ENCODE peak calls at places on chromosomes 2 and 18, in seven cellular contexts. D is fibroblast of lung, B is pancreas, V is thoracic aorta, O is PC-3, L is uterus, R is tibial artery. X is an unnamed sample. For H3K4me1 and H3K9me3, the result is how much of the 10 kb centered on the place peaks cover.

GRCh38 chr18:136433-136832 is 21.9 kb upstream of the USP14 start:
- DNase-seq in D (no peak), B (no peak), V (no peak), O (no peak), L (no peak), R (no peak), X (peak)

GRCh38 chr2:215409331-215410127 is 26.3 kb downstream of the FN1 start:
- DNase-seq in D (no peak), B (no peak), V (no peak), O (peak), L (no peak), R (no peak), X (no peak)

GRCh38 chr2:8522682-8523081 is 159.2 kb upstream of the ID2 start:
- DNase-seq in D (no peak), B (no peak), V (no peak), O (no peak), L (no peak), R (no peak), X (no peak)

GRCh38 chr2:9690252-9690651 is 59.5 kb upstream of the YWHAQ start:
- DNase-seq in D (peak), B (no peak), V (no peak), O (no peak), L (peak), R (no peak), X (no peak)

GRCh38 chr18:56386856-56387255 is 251.5 kb downstream of the TXNL1 start:
- DNase-seq in D (no peak), B (no peak), V (no peak), O (no peak), L (no peak), R (no peak), X (no peak)

GRCh38 chr2:230000118-230000841 is 68.4 kb downstream of the SLC16A14 start:
- DNase-seq in D (no peak), B (no peak), V (no peak), O (no peak), L (no peak), R (no peak), X (no peak)

GRCh38 chr18:303578-303977 is 35.7 kb upstream of the THOC1 start:
- DNase-seq in D (no peak), B (no peak), V (no peak), O (no peak), L (no peak), R (no peak), X (no peak)

GRCh38 chr2:12637754-12638153 is 79.0 kb upstream of the TRIB2 start:
- DNase-seq in D (peak), B (no peak), V (no peak), O (peak), L (no peak), R (no peak), X (no peak)

GRCh38 chr2:39730685-39731302 is 48.3 kb downstream of the THUMPD2 start:
- DNase-seq in D (peak), B (no peak), V (no peak), O (peak), L (no peak), R (no peak), X (no peak)

GRCh38 chr2:240528406-240529040 is 29.3 kb downstream of the ANKMY1 start:
- DNase-seq in D (no peak), B (no peak), V (no peak), O (no peak), L (no peak), R (no peak), X (no peak)

GRCh38 chr2:108579631-108580030 is 45.4 kb downstream of the LIMS1 start:
- DNase-seq in D (no peak), B (no peak), V (no peak), O (no peak), L (no peak), R (no peak), X (no peak)

GRCh38 chr2:170017848-170018492 is 160.0 kb upstream of the MYO3B start:
- DNase-seq in D (peak), B (no peak), V (no peak), O (no peak), L (peak), R (no peak), X (no peak)

GRCh38 chr18:34352385-34353163 is 127.9 kb upstream of the NOL4 start:
- DNase-seq in D (peak), B (no peak), V (no peak), O (peak), L (no peak), R (no peak), X (no peak)

GRCh38 chr2:176133366-176133765 is 3.9 kb downstream of the HOXD8 start:
- DNase-seq in D (no peak), B (no peak), V (no peak), O (no peak), L (peak), R (no peak), X (no peak)

GRCh38 chr18:36176177-36176584 is 11.1 kb upstream of the MOCOS start:
- DNase-seq in D (no peak), B (no peak), V (no peak), O (no peak), L (no peak), R (no peak), X (no peak)

GRCh38 chr2:215724171-215724570 is 288.3 kb upstream of the FN1 start:
- DNase-seq in D (no peak), B (no peak), V (no peak), O (no peak), L (no peak), R (no peak), X (no peak)

GRCh38 chr18:36143391-36143790 is 13.7 kb downstream of the ELP2 start:
- DNase-seq in D (no peak), B (no peak), V (no peak), O (no peak), L (no peak), R (no peak), X (no peak)

GRCh38 chr18:32760391-32760790 is 12.4 kb downstream of the KLHL14 start:
- DNase-seq in D (no peak), B (no peak), V (no peak), O (no peak), L (no peak), R (no peak), X (no peak)

GRCh38 chr2:238235856-238236255 is 4.0 kb downstream of the HES6 start:
- DNase-seq in D (no peak), B (no peak), V (no peak), O (no peak), L (no peak), R (no peak), X (no peak)

GRCh38 chr2:216619411-216620393 is 13.5 kb upstream of the IGFBP2 start:
- DNase-seq in D (peak), B (no peak), V (no peak), O (no peak), L (no peak), R (no peak), X (no peak)

GRCh38 chr2:217827430-217828201 is 175.2 kb downstream of the TNS1 start:
- DNase-seq in D (peak), B (no peak), V (no peak), O (no peak), L (no peak), R (no peak), X (no peak)

GRCh38 chr2:33142874-33143273 is 196.1 kb downstream of the LTBP1 start:
- DNase-seq in D (no peak), B (no peak), V (no peak), O (no peak), L (no peak), R (peak), X (no peak)

GRCh38 chr2:170582747-170583463 is 132.2 kb upstream of the SP5 start:
- DNase-seq in D (no peak), B (no peak), V (no peak), O (no peak), L (no peak), R (no peak), X (no peak)

GRCh38 chr18:44238449-44238848 is 442.2 kb upstream of the SETBP1 start:
- DNase-seq in D (no peak), B (no peak), V (no peak), O (no peak), L (no peak), R (no peak), X (no peak)

GRCh38 chr2:106068415-106068814 is 125.7 kb downstream of the UXS1 start:
- DNase-seq in D (peak), B (no peak), V (no peak), O (no peak), L (no peak), R (no peak), X (no peak)

GRCh38 chr18:62531931-62532330 is 9.1 kb downstream of the ZCCHC2 start:
- DNase-seq in D (no peak), B (no peak), V (no peak), O (no peak), L (no peak), R (no peak), X (no peak)

GRCh38 chr2:231709636-231709980 is 1.3 kb downstream of the PTMA start:
- DNase-seq in D (no peak), B (peak), V (no peak), O (no peak), L (peak), R (peak), X (no peak)

GRCh38 chr2:231708050-231708772 is at the start of gene PTMA:
- DNase-seq in D (peak), B (peak), V (peak), O (peak), L (peak), R (peak), X (peak)

GRCh38 chr2:231708773-231709635 is 679 bp downstream of the PTMA start:
- DNase-seq in D (peak), B (peak), V (no peak), O (peak), L (peak), R (peak), X (peak)

GRCh38 chr2:231706731-231707624 is 1.3 kb upstream of the PTMA start:
- DNase-seq in D (peak), B (peak), V (peak), O (peak), L (peak), R (peak), X (peak)

DNA sequence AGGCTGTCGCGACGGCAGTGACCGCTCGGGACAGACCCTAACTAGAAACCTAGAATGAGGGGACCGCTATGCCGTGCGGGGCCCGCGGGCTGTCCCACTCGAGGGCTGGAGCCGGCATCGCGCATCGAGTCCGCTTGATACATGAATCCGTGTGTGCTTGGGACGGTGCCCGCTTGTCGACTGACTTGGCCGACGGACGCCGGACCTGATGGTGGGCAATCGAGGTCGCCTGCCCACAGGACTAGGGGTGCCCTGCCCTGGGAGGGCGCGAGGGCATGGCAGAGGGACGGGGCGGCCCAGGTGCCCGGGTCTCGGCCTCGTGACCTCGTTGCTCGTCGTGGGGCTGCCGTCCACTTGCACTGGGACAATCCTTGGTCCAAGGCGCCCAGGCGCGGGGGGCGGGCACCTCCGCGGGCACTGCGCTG is 688 bp upstream of the PTMA start:
- DNase-seq in D (peak), B (no peak), V (no peak), O (no peak), L (no peak), R (no peak), X (peak)
- H3K4me1 ChIP-seq in D (under half), B (under half), V (under half), O (under half), L (under half), R (under half), X (under half)

DNA sequence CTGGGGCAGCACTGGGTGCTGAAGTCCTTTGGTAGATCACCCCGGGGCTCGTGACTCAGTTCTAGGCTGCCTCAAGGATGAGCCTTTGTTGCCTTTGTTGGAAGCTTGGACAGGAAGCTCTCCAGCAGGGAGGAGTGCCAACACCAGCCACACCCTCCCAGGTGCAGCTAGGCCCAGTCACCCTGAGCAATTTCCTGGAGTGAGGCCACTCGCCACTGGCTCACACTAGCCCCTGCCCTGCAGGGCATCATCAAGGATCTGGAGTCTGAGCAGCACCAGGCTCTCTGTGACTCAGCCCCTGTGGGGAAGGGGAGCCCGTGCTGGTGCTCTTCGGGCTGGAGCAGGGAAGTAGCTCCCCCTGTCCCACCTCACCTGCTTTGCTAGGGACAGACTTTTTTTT is 6.7 kb upstream of the SDC1 start:
- DNase-seq in D (no peak), B (no peak), V (no peak), O (peak), L (no peak), R (peak), X (no peak)
- H3K27ac ChIP-seq in D (no peak), B (no peak), V (no peak), O (peak), L (no peak), R (no peak), X (no peak)

DNA sequence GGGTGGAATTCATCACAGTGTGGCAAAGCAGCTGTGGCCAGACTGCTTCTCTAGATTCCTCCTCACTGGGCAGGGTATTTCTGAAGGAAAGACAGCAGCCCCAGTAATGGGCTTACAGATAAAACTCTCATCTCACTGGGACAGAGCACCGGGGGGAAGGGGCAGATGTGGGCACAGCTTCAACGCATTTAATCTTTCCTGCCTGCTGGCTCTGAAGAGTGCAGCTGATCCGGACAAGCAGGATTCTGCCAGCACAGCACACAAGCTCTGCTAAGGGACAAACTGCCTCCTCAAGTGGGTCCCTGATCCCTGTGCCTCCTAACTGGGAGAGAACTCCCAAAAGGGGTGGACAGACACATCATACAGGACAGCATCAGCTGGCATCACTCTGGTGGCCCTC is 779.9 kb upstream of the CNTNAP5 start:
- DNase-seq in D (no peak), B (no peak), V (no peak), O (no peak), L (no peak), R (no peak), X (no peak)
- H3K9me3 ChIP-seq in D (under half), B (under half), V (under half), O (under half), L (under half), R (under half), X (under half)

DNA sequence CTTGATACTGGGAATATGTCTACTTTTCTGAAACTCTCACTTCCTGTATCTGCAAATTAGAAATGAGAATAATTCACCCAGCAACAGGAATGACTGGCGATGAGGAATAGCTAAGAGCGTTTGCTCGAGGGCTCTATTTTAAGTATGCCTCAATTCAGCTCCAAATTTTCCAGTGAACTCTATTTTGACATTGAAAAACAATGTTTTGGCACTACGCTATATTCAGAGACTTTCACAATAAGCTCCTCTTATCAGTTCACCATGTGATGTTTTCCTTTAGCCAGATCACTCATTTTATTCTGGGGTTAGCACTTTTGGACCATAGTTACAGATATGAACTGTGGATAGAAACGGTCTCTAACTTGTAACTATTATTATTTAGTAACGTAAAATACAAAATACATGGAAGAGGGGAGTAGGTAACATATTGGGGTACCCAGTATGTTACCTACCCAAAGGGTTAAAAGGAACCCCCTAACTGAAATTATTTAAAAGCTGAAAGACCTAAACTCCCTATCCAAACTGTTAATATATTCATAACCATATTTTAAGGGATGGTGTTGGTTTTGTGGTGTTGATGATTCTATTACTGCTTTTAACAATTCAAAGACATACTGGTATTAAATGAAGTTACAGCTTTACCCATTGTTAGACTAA is 28.1 kb downstream of the SLC40A1 start:
- DNase-seq in D (peak), B (no peak), V (no peak), O (no peak), L (no peak), R (no peak), X (no peak)
- H3K4me1 ChIP-seq in D (under half), B (under half), V (half or more), O (under half), L (under half), R (under half), X (under half)

GRCh38 chr2:47072728-47073191 is 82.3 kb downstream of the STPG4 start:
- DNase-seq in D (no peak), B (peak), V (no peak), O (no peak), L (no peak), R (peak), X (peak)

GRCh38 chr2:47073217-47073616 is 81.9 kb downstream of the STPG4 start:
- DNase-seq in D (no peak), B (no peak), V (no peak), O (no peak), L (no peak), R (no peak), X (no peak)

GRCh38 chr2:47072018-47072691 is 83.0 kb downstream of the STPG4 start:
- DNase-seq in D (peak), B (peak), V (peak), O (no peak), L (peak), R (peak), X (no peak)

GRCh38 chr2:47074691-47075090 is 80.4 kb downstream of the STPG4 start:
- DNase-seq in D (no peak), B (no peak), V (no peak), O (no peak), L (no peak), R (no peak), X (no peak)

GRCh38 chr2:47073641-47074040 is 81.5 kb downstream of the STPG4 start:
- DNase-seq in D (no peak), B (no peak), V (no peak), O (no peak), L (no peak), R (no peak), X (no peak)
- H3K27ac ChIP-seq in D (peak), B (no peak), V (peak), O (no peak), L (peak), R (peak), X (no peak)

X was measured in CD8-positive, alpha-beta memory T cell.